ENCODE peak calls at places on chromosome 4, in six cellular contexts. Q, F, B, E, L and M are unnamed samples. For H3K4me1 and H3K36me3, the result is how much of the 10 kb centered on the place peaks cover.

GRCh38 chr4:1035510-1035909 is 24.1 kb downstream of the FGFRL1 start:
- DNase-seq in Q (no peak), E (no peak), B (no peak), L (no peak), F (no peak), M (no peak)

GRCh38 chr4:82784615-82785247 is 13.9 kb downstream of the SCD5 start:
- DNase-seq in L (no peak), Q (peak), B (no peak), E (no peak), F (peak), M (no peak)

GRCh38 chr4:38570647-38571326 is 93.2 kb upstream of the KLF3 start:
- DNase-seq in B (no peak), E (no peak), L (no peak), Q (no peak), F (no peak), M (no peak)

GRCh38 chr4:155353923-155354540 is 22.7 kb downstream of the MAP9 start:
- DNase-seq in L (peak), E (peak), Q (peak), F (peak), B (peak), M (no peak)

GRCh38 chr4:12116009-12116542 is 687.4 kb upstream of the HS3ST1 start:
- DNase-seq in E (no peak), L (no peak), Q (no peak), B (no peak), F (no peak), M (no peak)

GRCh38 chr4:153451931-153452660 is 14.1 kb upstream of the TMEM131L start:
- DNase-seq in E (no peak), F (no peak), B (no peak), Q (no peak), L (no peak), M (no peak)

GRCh38 chr4:11194431-11194830 is 234.3 kb downstream of the HS3ST1 start:
- DNase-seq in Q (no peak), L (no peak), E (no peak), F (no peak), B (no peak), M (no peak)

GRCh38 chr4:151087467-151087866 is 12.0 kb upstream of the RPS3A start:
- DNase-seq in E (no peak), B (no peak), Q (no peak), L (no peak), F (no peak), M (no peak)

GRCh38 chr4:821181-821591 is 4.7 kb downstream of the CPLX1 start:
- DNase-seq in B (peak), F (no peak), E (no peak), Q (no peak), L (no peak), M (no peak)

GRCh38 chr4:141009931-141010330 is 123.3 kb downstream of the RNF150 start:
- DNase-seq in L (no peak), E (no peak), Q (no peak), F (no peak), B (no peak), M (no peak)

GRCh38 chr4:163693211-163693610 is 198.7 kb downstream of the TMA16 start:
- DNase-seq in L (no peak), F (no peak), B (no peak), E (no peak), Q (no peak), M (no peak)

GRCh38 chr4:101252721-101253120 is 94.6 kb downstream of the PPP3CA start:
- DNase-seq in B (no peak), Q (no peak), L (no peak), F (no peak), E (no peak), M (no peak)

GRCh38 chr4:7978489-7978888 is 38.8 kb upstream of the AFAP1 start:
- DNase-seq in L (peak), Q (no peak), F (no peak), B (no peak), E (no peak), M (no peak)

GRCh38 chr4:37872310-37872988 is 18.4 kb upstream of the TBC1D1 start:
- DNase-seq in E (no peak), Q (no peak), L (no peak), F (no peak), B (no peak), M (no peak)

GRCh38 chr4:41095192-41095872 is 119.0 kb downstream of the APBB2 start:
- DNase-seq in B (no peak), F (no peak), L (no peak), Q (no peak), E (no peak), M (no peak)

GRCh38 chr4:121792966-121793365 is 8.2 kb upstream of the EXOSC9 start:
- DNase-seq in E (no peak), F (no peak), Q (no peak), B (no peak), L (no peak), M (no peak)

GRCh38 chr4:121799888-121800501 is 1.1 kb upstream of the EXOSC9 start:
- DNase-seq in E (no peak), B (no peak), Q (no peak), L (no peak), F (no peak), M (no peak)

GRCh38 chr4:121799208-121799823 is 1.8 kb upstream of the EXOSC9 start:
- DNase-seq in F (no peak), E (no peak), Q (no peak), B (no peak), L (no peak), M (no peak)

GRCh38 chr4:121794505-121795192 is 6.5 kb upstream of the EXOSC9 start:
- DNase-seq in L (no peak), B (no peak), F (no peak), Q (no peak), E (no peak), M (no peak)

GRCh38 chr4:121796283-121796682 is 4.8 kb upstream of the EXOSC9 start:
- DNase-seq in Q (no peak), E (no peak), B (no peak), L (no peak), F (no peak), M (no peak)
- H3K4me1 ChIP-seq in Q (under half), E (under half), B (under half), L (under half), F (under half), M (under half)

DNA sequence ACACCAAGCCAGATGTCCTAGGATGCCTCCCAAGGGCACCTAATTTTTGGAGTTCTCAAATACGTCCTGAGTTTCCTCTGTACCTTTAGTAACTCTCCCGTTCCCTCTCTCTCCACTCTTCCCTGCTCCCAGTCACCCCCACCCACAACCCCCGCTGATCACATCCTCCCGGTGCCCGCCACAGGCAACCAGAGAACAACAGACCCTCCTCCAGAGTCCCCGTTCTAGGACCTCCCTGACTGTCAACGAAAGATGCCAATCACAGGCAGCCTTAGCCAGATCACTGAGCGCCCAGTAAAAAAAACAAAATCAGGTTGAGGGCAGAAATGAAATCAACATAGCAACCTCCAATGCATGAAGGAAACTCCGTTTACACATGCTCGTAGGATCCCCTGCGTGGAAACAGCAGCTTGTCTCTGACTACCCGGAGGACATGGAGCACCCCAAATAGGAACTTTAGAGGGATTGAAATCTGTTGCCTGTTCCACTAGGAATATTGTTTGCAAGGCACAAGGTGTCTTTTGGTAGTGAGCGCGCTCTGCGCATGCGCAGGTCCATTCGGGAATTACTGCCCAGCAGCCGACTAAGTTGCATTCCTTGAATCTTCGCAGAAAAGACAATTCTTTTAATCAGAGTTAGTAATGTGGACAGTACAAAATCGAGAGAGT is at the start of gene GABRB1:
- DNase-seq in Q (peak), B (peak), L (peak), F (peak), E (no peak), M (no peak)
- H3K27ac ChIP-seq in Q (no peak), B (no peak), L (no peak), F (no peak), E (no peak), M (no peak)

GRCh38 chr4:20881658-20882057 is 181.4 kb downstream of the PACRGL start:
- DNase-seq in F (no peak), Q (no peak), B (no peak), L (no peak), E (no peak), M (no peak)

GRCh38 chr4:20883231-20883630 is 183.0 kb downstream of the PACRGL start:
- DNase-seq in B (no peak), L (no peak), F (no peak), E (no peak), Q (no peak), M (no peak)

GRCh38 chr4:20878806-20879205 is 178.5 kb downstream of the PACRGL start:
- DNase-seq in Q (peak), L (no peak), F (no peak), E (no peak), B (no peak), M (no peak)

GRCh38 chr4:20882500-20882899 is 182.2 kb downstream of the PACRGL start:
- DNase-seq in F (no peak), Q (no peak), L (no peak), E (no peak), B (no peak), M (no peak)

GRCh38 chr4:20883677-20884076 is 183.4 kb downstream of the PACRGL start:
- DNase-seq in Q (no peak), E (no peak), L (no peak), F (no peak), B (no peak), M (no peak)
- H3K36me3 ChIP-seq in Q (under half), E (under half), L (under half), F (under half), B (under half), M (under half)

GRCh38 chr4:73899321-73899720 is 30.1 kb downstream of the CXCL1 start:
- DNase-seq in B (no peak), L (no peak), E (no peak), Q (no peak), F (no peak), M (no peak)

GRCh38 chr4:73897380-73898136 is 28.4 kb downstream of the CXCL1 start:
- DNase-seq in F (no peak), L (no peak), Q (no peak), B (no peak), E (no peak), M (no peak)

GRCh38 chr4:73904491-73904890 is 35.3 kb downstream of the CXCL1 start:
- DNase-seq in Q (no peak), E (no peak), L (no peak), F (no peak), B (no peak), M (no peak)

GRCh38 chr4:73902038-73902637 is 32.9 kb downstream of the CXCL1 start:
- DNase-seq in Q (no peak), F (no peak), L (no peak), E (no peak), B (no peak), M (no peak)

DNA sequence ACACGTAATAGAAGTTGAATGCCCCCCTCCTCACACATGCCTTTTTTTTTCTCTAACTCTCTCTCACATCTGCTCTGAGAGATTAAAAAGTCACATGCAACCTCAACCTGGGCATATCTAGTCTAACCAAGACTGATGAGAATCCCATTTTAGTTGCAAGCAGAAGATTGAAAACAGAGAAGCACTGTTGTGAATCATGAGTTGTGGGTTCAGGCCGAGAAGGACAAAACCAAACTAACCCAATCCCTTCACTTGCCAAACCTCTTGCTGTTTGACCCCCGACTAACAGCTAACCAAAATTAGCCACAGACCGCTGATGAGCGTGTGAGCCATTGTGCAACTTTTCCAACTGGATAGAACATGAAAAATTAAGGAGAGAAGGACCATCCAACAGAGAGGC is 31.8 kb downstream of the CXCL1 start:
- DNase-seq in B (no peak), E (no peak), F (no peak), L (no peak), Q (no peak), M (no peak)
- H3K4me1 ChIP-seq in B (under half), E (under half), F (under half), L (under half), Q (under half), M (under half)

GRCh38 chr4:25779021-25779420 is 83.8 kb downstream of the SEL1L3 start:
- DNase-seq in E (no peak), B (no peak), F (no peak), Q (no peak), L (no peak), M (no peak)
- H3K27ac ChIP-seq in E (no peak), B (no peak), F (no peak), Q (no peak), L (no peak), M (no peak)

GRCh38 chr4:109511414-109511813 is 48.6 kb upstream of the MCUB start:
- DNase-seq in B (no peak), F (no peak), E (no peak), Q (no peak), L (no peak), M (no peak)
- H3K36me3 ChIP-seq in B (under half), F (under half), E (under half), Q (under half), L (under half), M (under half)

GRCh38 chr4:2793578-2793919 is 664 bp downstream of the SH3BP2 start:
- DNase-seq in L (peak), E (peak), F (peak), B (peak), Q (peak), M (no peak)
- H3K4me1 ChIP-seq in L (under half), E (under half), F (under half), B (half or more), Q (under half), M (half or more)

DNA sequence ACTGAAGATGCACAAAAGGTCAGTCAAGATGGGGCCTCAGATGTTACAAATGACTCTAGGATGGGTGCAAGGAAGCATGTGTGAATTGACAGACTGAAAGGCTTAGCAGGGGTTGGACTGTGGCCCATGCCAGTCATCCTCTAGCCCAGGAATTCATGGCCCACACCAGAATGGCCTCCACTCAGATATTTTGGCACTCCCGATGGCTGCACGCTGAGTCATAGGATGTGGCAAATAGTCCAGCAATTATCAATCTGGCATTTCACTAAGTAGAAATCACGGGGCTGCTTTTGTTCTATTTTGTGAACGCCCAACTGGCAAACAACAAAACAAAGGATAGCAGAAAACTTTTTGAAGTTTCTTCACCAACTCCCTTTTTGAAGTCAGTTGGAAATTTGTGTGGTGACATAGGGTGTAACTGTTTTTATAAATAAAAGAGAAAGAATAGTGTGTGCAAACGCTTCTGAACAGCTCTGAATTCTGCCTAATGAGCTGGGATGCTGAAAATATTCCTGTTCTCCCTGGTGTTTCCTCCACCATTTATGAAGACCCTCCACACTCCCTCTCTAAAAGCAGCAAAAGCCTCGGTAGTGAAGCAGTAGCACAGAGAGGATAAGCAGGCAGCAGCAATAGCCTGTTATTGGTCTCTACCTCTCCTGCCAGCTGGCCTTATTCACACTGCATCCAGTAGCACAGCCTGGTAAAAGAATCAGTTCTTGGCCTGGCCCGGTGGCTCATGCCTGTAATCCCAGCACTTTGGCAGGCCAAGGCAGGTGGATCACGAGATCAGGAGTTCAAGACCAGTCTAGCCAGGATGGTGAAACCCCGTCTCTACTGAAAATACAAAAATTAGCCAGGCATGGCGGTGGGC is 406.2 kb downstream of the IQCM start:
- DNase-seq in E (no peak), Q (peak), B (no peak), L (peak), F (peak), M (no peak)
- H3K27ac ChIP-seq in E (peak), Q (peak), B (no peak), L (no peak), F (peak), M (no peak)